ENCODE peak calls at places on chromosome 6, in six cellular contexts. V, L, R, J, F and G are unnamed samples. For H3K4me1, the result is how much of the 10 kb centered on the place peaks cover.

GRCh38 chr6:72084992-72085569 is 198.7 kb downstream of the RIMS1 start:
- DNase-seq in L (no peak), V (no peak), R (peak), F (no peak), J (no peak), G (no peak)

GRCh38 chr6:88586371-88587157 is 376.9 kb downstream of the RNGTT start:
- DNase-seq in F (no peak), L (no peak), R (no peak), V (no peak), J (no peak), G (no peak)

GRCh38 chr6:71886184-71887005 is at the start of gene RIMS1:
- DNase-seq in L (no peak), F (no peak), R (peak), V (no peak), J (no peak), G (peak)

GRCh38 chr6:14731638-14732037 is 514.2 kb upstream of the JARID2 start:
- DNase-seq in F (no peak), V (no peak), L (no peak), R (no peak), J (no peak), G (no peak)

GRCh38 chr6:44219053-44219814 is 2.5 kb downstream of the MYMX start:
- DNase-seq in V (peak), L (no peak), J (peak), F (no peak), R (peak), G (peak)

GRCh38 chr6:153167907-153168306 is 36.8 kb upstream of the RGS17 start:
- DNase-seq in L (no peak), F (no peak), R (no peak), V (no peak), J (no peak), G (no peak)

GRCh38 chr6:73585566-73586415 is 65.0 kb upstream of the EEF1A1 start:
- DNase-seq in F (peak), R (peak), L (peak), V (peak), J (peak), G (peak)

GRCh38 chr6:75794351-75794846 is 45.4 kb downstream of the MYO6 start:
- DNase-seq in F (no peak), J (no peak), L (no peak), R (no peak), V (no peak), G (no peak)

GRCh38 chr6:797479-798077 is 104.6 kb upstream of the EXOC2 start:
- DNase-seq in V (peak), L (peak), R (peak), J (peak), F (peak), G (no peak)

GRCh38 chr6:161353208-161353613 is 79.3 kb upstream of the AGPAT4 start:
- DNase-seq in J (no peak), V (no peak), F (peak), L (no peak), R (peak), G (no peak)

GRCh38 chr6:170286246-170286933 is 4.5 kb downstream of the DLL1 start:
- DNase-seq in J (no peak), V (no peak), L (no peak), F (no peak), R (no peak), G (peak)

GRCh38 chr6:37503486-37503980 is 3.8 kb upstream of the CCDC167 start:
- DNase-seq in R (no peak), V (no peak), F (no peak), L (no peak), J (no peak), G (no peak)

GRCh38 chr6:33905081-33905609 is 101.3 kb upstream of the MLN start:
- DNase-seq in L (no peak), R (no peak), J (no peak), F (no peak), V (no peak), G (no peak)

GRCh38 chr6:88045521-88046136 is 2.0 kb upstream of the SPACA1 start:
- DNase-seq in J (no peak), V (no peak), F (no peak), R (peak), L (no peak), G (no peak)

GRCh38 chr6:170073846-170074245 is 217.0 kb downstream of the DLL1 start:
- DNase-seq in J (no peak), F (no peak), V (no peak), L (no peak), R (no peak), G (no peak)

GRCh38 chr6:135853986-135854385 is 2.5 kb downstream of the PDE7B start:
- DNase-seq in J (no peak), F (no peak), R (no peak), V (no peak), L (no peak), G (no peak)

GRCh38 chr6:142884214-142885035 is 60.6 kb downstream of the HIVEP2 start:
- DNase-seq in J (no peak), L (no peak), R (peak), V (no peak), F (no peak), G (no peak)

GRCh38 chr6:47792216-47792733 is 10.4 kb downstream of the OPN5 start:
- DNase-seq in V (no peak), L (no peak), J (no peak), R (no peak), F (no peak), G (no peak)

GRCh38 chr6:18990313-18990978 is 603.3 kb downstream of the RNF144B start:
- DNase-seq in R (peak), F (peak), J (peak), L (no peak), V (no peak), G (peak)

GRCh38 chr6:166277021-166277420 is 31.2 kb downstream of the PRR18 start:
- DNase-seq in J (no peak), V (peak), F (no peak), L (no peak), R (peak), G (no peak)

GRCh38 chr6:72140795-72141194 is 254.4 kb downstream of the RIMS1 start:
- DNase-seq in R (peak), J (no peak), F (no peak), L (peak), V (no peak), G (no peak)

GRCh38 chr6:161949531-161949930 is 675.7 kb upstream of the AGPAT4 start:
- DNase-seq in R (no peak), L (no peak), J (no peak), F (no peak), V (no peak), G (no peak)

GRCh38 chr6:53837875-53838806 is 43.3 kb downstream of the LRRC1 start:
- DNase-seq in L (no peak), F (no peak), V (no peak), J (peak), R (no peak), G (no peak)

GRCh38 chr6:70371454-70372105 is 41.7 kb upstream of the FAM135A start:
- DNase-seq in R (peak), J (no peak), L (peak), F (peak), V (no peak), G (no peak)

GRCh38 chr6:17032595-17033591 is 69.0 kb upstream of the STMND1 start:
- DNase-seq in F (no peak), V (peak), R (no peak), L (peak), J (peak), G (no peak)

GRCh38 chr6:3324262-3324942 is 65.7 kb downstream of the PSMG4 start:
- DNase-seq in V (no peak), J (no peak), L (no peak), R (no peak), F (no peak), G (no peak)

GRCh38 chr6:41199427-41200246 is 1.3 kb downstream of the TREML2 start:
- DNase-seq in L (no peak), R (no peak), V (no peak), J (no peak), F (no peak), G (no peak)

GRCh38 chr6:143471822-143472221 is 21.2 kb downstream of the PEX3 start:
- DNase-seq in V (no peak), F (no peak), R (no peak), L (no peak), J (no peak), G (no peak)

GRCh38 chr6:4883298-4883697 is 107.1 kb downstream of the CDYL start:
- DNase-seq in F (no peak), L (no peak), V (no peak), R (no peak), J (no peak), G (no peak)

GRCh38 chr6:16706029-16706428 is 55.2 kb downstream of the ATXN1 start:
- DNase-seq in V (no peak), J (no peak), F (no peak), R (no peak), L (no peak), G (no peak)

GRCh38 chr6:150169609-150170008 is 26.8 kb downstream of the PPP1R14C start:
- DNase-seq in F (peak), J (no peak), R (no peak), L (no peak), V (no peak), G (no peak)

GRCh38 chr6:166605752-166606151 is 19.3 kb upstream of the RAMACL start:
- DNase-seq in R (no peak), J (no peak), F (no peak), V (no peak), L (no peak), G (no peak)

GRCh38 chr6:65059568-65059967 is 647.5 kb downstream of the EYS start:
- DNase-seq in J (no peak), L (no peak), R (no peak), V (no peak), F (no peak), G (no peak)

GRCh38 chr6:80939936-80940335 is 812.5 kb downstream of the TENT5A start:
- DNase-seq in V (no peak), R (no peak), J (no peak), F (no peak), L (no peak), G (no peak)

GRCh38 chr6:34583461-34583860 is 27.3 kb upstream of the SPDEF start:
- DNase-seq in J (no peak), F (no peak), R (peak), V (no peak), L (no peak), G (no peak)

GRCh38 chr6:111685506-111685905 is 79.8 kb upstream of the TRAF3IP2 start:
- DNase-seq in L (no peak), F (no peak), R (no peak), V (no peak), J (no peak), G (no peak)

GRCh38 chr6:111683126-111683525 is 77.4 kb upstream of the TRAF3IP2 start:
- DNase-seq in J (no peak), L (no peak), F (no peak), R (no peak), V (no peak), G (no peak)

GRCh38 chr6:111681856-111682255 is 76.2 kb upstream of the TRAF3IP2 start:
- DNase-seq in J (no peak), L (no peak), R (no peak), F (no peak), V (no peak), G (no peak)

GRCh38 chr6:111685058-111685457 is 79.4 kb upstream of the TRAF3IP2 start:
- DNase-seq in J (no peak), F (no peak), V (no peak), R (no peak), L (no peak), G (no peak)

DNA sequence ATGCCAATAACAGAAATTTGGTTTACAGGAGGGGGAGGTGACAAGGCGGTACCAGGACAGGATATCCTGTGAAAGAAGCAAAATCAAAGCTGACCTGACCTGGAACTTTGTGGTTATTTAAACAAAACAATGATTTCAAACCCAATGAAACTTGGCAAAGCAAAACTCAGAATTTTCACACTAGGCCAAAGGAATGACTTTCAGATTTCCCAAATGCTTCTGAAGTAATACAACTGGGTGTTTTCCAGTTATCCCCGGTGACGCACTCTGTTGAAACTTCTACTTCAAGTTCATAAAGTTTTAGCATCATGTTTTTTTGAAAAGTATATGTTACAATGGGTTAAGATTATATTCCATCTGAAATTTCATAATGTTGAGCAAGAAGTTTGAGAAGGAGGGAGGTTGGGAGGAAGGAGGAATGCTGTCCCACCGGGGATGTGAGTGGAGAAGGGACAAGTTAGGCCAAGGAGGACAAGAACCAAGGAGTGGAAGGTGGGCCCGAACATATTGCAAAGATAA is 78.1 kb upstream of the TRAF3IP2 start:
- DNase-seq in F (no peak), J (no peak), V (peak), R (no peak), L (no peak), G (no peak)
- H3K4me1 ChIP-seq in F (under half), J (under half), V (under half), R (under half), L (under half), G (under half)

DNA sequence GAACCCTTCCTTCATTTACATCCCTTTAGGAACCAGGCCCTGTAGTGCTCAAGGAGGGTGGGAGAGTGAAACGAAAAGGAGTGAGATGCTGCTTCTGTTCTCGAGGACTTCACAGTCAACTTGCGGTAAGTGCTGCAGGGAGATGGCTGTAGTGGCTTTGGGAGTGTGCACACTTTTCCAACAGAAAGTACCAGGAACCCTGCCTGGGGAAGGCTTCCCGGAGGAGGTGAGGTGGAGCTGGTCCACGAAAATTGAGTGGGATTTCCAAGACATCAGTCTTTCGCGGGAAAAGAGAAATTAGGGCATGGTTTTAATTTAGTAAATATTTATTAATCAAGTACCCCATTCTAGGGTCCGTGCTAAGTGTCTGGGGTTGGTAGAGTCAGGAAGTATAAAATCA is 12.7 kb downstream of the TRIM31 start:
- DNase-seq in V (no peak), R (no peak), J (no peak), F (no peak), L (no peak), G (no peak)
- H3K4me3 ChIP-seq in V (peak), R (peak), J (peak), F (no peak), L (no peak), G (no peak)

GRCh38 chr6:43122146-43122545 is 46.0 kb downstream of the PTK7 start:
- DNase-seq in R (no peak), V (no peak), F (no peak), J (no peak), L (no peak), G (no peak)

GRCh38 chr6:43119456-43119855 is 43.3 kb downstream of the PTK7 start:
- DNase-seq in R (no peak), V (no peak), F (no peak), L (no peak), J (no peak), G (no peak)

GRCh38 chr6:43120938-43121913 is 45.1 kb downstream of the PTK7 start:
- DNase-seq in V (peak), R (no peak), L (no peak), F (peak), J (no peak), G (peak)

GRCh38 chr6:43123691-43124314 is 47.3 kb upstream of the SRF start:
- DNase-seq in F (no peak), R (peak), V (no peak), L (no peak), J (no peak), G (no peak)

GRCh38 chr6:43120101-43120730 is 44.1 kb downstream of the PTK7 start:
- DNase-seq in F (no peak), J (no peak), L (no peak), V (no peak), R (no peak), G (no peak)
- TF ChIP-seq POLR2AphosphoS5 in F (no peak), J (no peak), L (no peak), V (no peak), R (no peak), G (no peak)

GRCh38 chr6:52374247-52374646 is 12.3 kb downstream of the PAQR8 start:
- DNase-seq in R (no peak), J (no peak), L (no peak), V (no peak), F (no peak), G (no peak)
- H3K4me1 ChIP-seq in R (under half), J (under half), L (under half), V (under half), F (under half), G (under half)

GRCh38 chr6:20411953-20412352 is 10.3 kb downstream of the E2F3 start:
- DNase-seq in L (no peak), V (no peak), F (no peak), J (no peak), R (no peak), G (no peak)

GRCh38 chr6:20412674-20413073 is 11.0 kb downstream of the E2F3 start:
- DNase-seq in L (no peak), F (no peak), R (no peak), J (no peak), V (no peak), G (no peak)

GRCh38 chr6:20415304-20416062 is 13.8 kb downstream of the E2F3 start:
- DNase-seq in J (no peak), R (no peak), F (no peak), V (no peak), L (no peak), G (no peak)

GRCh38 chr6:20414711-20415110 is 13.0 kb downstream of the E2F3 start:
- DNase-seq in J (no peak), L (no peak), V (no peak), R (no peak), F (no peak), G (no peak)

DNA sequence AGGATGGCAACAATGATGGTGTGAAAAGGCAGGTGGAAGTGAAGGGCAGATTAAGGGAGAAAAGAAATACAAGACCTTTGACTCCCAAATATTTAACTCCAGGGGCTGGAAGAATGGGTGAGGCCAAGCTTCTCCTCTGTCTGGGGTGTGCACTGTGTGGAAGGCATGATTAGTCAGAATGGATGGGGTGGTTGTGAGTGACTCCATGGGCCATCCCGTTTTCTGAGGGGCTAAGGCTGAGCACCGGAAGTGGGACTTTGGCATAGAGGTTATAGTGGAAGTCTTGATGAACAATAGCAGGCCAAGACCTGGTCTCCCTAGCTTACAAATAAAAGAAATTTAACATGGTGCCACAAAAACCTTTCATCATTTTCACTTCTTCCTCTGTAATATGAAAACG is 12.1 kb downstream of the E2F3 start:
- DNase-seq in L (no peak), F (no peak), V (no peak), R (no peak), J (no peak), G (no peak)
- H3K4me3 ChIP-seq in L (no peak), F (no peak), V (no peak), R (no peak), J (no peak), G (no peak)

GRCh38 chr6:29722773-29723665 is at the start of gene HLA-F:
- DNase-seq in L (no peak), F (peak), V (peak), R (peak), J (peak), G (peak)
- TF ChIP-seq POLR2AphosphoS5 in L (no peak), F (peak), V (peak), R (no peak), J (peak), G (peak)

DNA sequence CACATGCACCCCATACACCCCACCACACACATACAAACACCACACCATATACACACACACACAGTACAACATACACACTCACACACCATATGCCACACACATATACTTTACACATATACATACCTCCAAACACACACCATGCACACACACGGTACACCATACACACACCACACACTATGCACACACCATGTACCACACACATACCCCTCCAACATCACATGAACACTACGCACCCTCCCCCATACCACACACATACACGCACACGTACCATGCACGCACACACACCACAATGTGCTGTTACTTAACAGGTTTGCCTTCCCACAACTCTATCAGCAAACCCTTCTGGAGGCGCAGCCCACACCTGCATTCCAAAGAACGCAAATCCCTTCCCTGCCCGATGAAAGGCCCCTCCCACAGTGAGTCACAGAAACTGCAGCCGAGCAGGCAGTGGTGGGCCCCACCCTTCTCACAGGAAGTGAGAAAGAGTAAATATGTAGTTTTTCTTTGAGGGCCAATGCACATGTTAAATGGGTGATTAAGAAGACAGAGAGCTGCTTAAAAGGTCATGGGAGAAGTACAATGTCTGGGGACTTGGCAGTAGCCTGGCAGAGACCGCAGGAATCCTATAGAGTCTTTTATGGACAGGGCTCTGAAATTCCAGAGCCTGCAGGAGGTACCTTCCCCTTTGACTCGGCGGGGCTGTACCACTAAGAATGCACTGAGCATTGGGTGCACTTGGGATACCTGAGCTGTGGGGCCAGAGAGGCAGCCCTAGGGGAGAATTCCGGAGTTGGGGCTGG is 34.1 kb upstream of the EZR start:
- DNase-seq in R (peak), F (peak), L (peak), V (peak), J (peak), G (no peak)
- H3K4me1 ChIP-seq in R (under half), F (half or more), L (half or more), V (under half), J (under half), G (under half)

DNA sequence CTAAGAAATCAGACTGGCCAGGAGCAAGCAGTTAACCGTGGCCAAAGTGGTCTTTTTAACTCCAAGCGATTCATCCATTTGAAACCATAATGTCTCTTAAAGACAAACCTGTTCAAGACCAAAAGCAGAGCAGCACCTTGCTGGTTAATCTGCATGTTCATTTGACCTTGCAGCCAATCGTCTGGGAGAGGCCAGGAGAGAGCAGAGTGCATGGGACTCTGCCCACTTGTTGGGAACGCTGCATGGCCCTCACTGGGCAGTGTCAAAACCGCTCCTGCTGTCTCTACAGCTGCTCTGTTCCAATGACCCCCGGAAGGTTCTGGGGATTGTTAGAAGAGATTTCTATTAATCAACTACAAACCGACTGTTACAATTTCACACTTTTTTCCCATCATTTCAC is 79.6 kb downstream of the OLIG3 start:
- DNase-seq in V (no peak), J (no peak), F (no peak), R (peak), L (no peak), G (no peak)
- H3K4me3 ChIP-seq in V (no peak), J (no peak), F (no peak), R (peak), L (no peak), G (no peak)